ENCODE peak calls at places on chromosome 9, in five cellular contexts. E is body of pancreas, O is adipocyte, T is ovary, H is uterus. Z is an unnamed sample. For H3K9me3, H3K4me1 and H3K36me3, the result is how much of the 10 kb centered on the place peaks cover.

GRCh38 chr9:92790542-92791527 is 26.2 kb upstream of the BICD2 start:
- DNase-seq in T (peak), O (peak), H (peak), E (peak), Z (no peak)

GRCh38 chr9:12989669-12990068 is 214.8 kb downstream of the LURAP1L start:
- DNase-seq in O (no peak), T (no peak), H (no peak), E (no peak), Z (no peak)

GRCh38 chr9:133127340-133127981 is 6.4 kb upstream of the RALGDS start:
- DNase-seq in E (peak), O (no peak), H (peak), T (no peak), Z (peak)

GRCh38 chr9:133130721-133131244 is 9.7 kb upstream of the RALGDS start:
- DNase-seq in H (no peak), E (no peak), O (no peak), T (no peak), Z (peak)

GRCh38 chr9:12863624-12864023 is 88.8 kb downstream of the LURAP1L start:
- DNase-seq in E (no peak), T (no peak), O (no peak), H (no peak), Z (no peak)

GRCh38 chr9:79471577-79472543 is 99.9 kb upstream of the TLE4 start:
- DNase-seq in E (peak), H (peak), O (peak), T (peak), Z (peak)

GRCh38 chr9:79672236-79672635 is 100.5 kb downstream of the TLE4 start:
- DNase-seq in O (no peak), H (no peak), T (no peak), E (no peak), Z (no peak)

GRCh38 chr9:13113751-13114150 is 165.7 kb downstream of the MPDZ start:
- DNase-seq in E (no peak), T (no peak), O (peak), H (no peak), Z (no peak)

GRCh38 chr9:124576751-124577150 is 69.6 kb upstream of the NR5A1 start:
- DNase-seq in T (no peak), H (no peak), E (no peak), O (no peak), Z (no peak)

DNA sequence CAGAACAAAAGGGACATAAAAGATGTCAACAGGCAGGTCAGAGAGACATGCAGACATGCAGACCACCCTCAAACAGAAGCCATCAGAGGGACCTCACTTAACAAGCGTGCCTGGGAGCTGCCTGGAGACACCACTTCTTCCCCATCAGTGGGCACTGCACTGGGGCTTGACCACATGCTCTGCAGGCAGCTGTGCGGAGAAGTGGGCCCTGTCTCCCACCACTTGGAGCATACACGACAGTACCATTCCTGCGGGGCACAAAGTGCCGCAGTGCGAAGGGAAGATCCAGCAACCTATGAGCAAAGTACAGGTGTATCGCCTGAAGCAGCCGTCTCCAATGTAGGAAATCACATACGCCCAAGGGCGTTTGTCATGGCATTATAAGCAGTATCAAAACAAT is 150.5 kb upstream of the FOXD4L5 start:
- DNase-seq in T (no peak), E (no peak), O (no peak), H (no peak), Z (no peak)
- H3K9me3 ChIP-seq in T (under half), E (under half), O (under half), H (under half), Z (half or more)

GRCh38 chr9:98117984-98118639 is 910 bp downstream of the TRIM14 start:
- DNase-seq in T (no peak), H (no peak), E (peak), O (no peak), Z (peak)
- H3K4me1 ChIP-seq in T (under half), H (under half), E (under half), O (under half), Z (under half)

GRCh38 chr9:90882991-90883600 is 81.5 kb downstream of the SYK start:
- DNase-seq in E (no peak), T (no peak), H (no peak), O (no peak), Z (no peak)
- H3K36me3 ChIP-seq in E (under half), T (under half), H (under half), O (under half), Z (under half)

DNA sequence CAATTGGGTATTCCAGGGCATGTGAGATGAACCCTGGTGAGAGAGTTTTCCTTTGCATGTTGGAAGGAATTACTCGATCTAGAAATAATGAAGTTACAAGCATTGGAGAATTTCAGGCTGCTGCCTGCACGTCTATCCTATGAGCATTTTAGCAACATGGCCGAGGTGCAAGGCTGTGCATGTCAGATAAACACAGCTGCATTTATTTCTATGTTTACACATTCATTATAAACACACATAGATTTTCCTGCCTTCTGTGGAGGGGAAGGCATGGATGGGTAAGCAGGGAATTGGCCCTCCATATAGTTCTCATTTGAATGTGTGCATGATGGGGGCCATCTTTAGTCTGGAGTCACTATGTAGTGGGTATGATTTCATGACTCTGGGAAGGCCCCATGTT is 42.3 kb downstream of the AOPEP start:
- DNase-seq in E (no peak), H (no peak), T (no peak), O (no peak), Z (no peak)
- H3K9me3 ChIP-seq in E (under half), H (under half), T (under half), O (under half), Z (under half)

DNA sequence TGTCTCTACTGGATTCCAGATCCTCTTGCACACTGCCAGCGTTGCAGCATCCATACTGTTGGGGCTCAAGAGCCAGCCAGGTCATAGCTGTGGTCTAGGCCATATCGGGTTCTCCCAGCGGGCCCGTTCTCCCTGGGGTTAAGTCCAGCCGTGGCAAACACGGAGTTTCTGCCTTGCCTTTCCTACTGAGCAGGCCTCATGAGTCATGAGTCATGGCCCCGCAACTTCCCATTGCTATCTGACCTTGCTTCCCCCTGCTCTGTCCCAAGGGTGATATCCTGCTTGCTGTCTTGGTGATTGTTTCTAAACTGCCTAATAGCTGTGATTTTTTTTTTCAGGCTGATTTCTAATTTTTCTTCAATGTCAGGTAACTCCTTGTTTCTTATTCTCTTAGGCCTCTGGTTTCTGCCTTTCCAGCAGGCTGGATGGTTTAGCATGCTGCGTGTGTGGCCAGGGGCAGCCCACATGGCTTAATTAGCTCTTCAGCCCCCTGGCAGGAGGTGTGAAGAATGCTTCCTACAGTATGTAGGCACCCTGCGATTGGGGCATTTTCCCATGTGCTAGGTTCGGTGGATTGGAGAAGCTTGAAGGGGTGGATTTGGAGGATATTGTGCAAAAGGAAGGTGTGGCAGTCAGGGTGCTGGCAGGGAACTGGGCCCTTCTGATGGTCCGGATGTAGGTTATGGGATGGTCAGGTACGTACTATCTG is 18.7 kb downstream of the DAPK1 start:
- DNase-seq in E (peak), T (no peak), H (peak), O (no peak), Z (peak)
- H3K4me1 ChIP-seq in E (under half), T (under half), H (under half), O (under half), Z (under half)